ENCODE peak calls at places on chromosomes 1 and 21, in five cellular contexts. S, G, M, H and V are unnamed samples.

GRCh38 chr1:29624747-29625420 is 388.6 kb downstream of the PTPRU start:
- DNase-seq in S (no peak), G (no peak), M (no peak), H (no peak), V (no peak)

GRCh38 chr1:209590405-209590804 is 6.9 kb downstream of the CAMK1G start:
- DNase-seq in M (no peak), G (no peak), S (peak; percentile 46), H (no peak), V (peak; percentile 77)

GRCh38 chr1:116230712-116231111 is 119.5 kb downstream of the MAB21L3 start:
- DNase-seq in G (no peak), H (no peak), S (no peak), M (no peak), V (no peak)

GRCh38 chr1:150621497-150622113 is 7.8 kb downstream of the ENSA start:
- DNase-seq in G (peak; percentile 55), S (peak; percentile 84), H (peak; percentile 63), M (peak; percentile 69), V (peak; percentile 70)

GRCh38 chr1:230073371-230074035 is 6.5 kb downstream of the GALNT2 start:
- DNase-seq in M (no peak), H (no peak), G (no peak), S (peak; percentile 67), V (peak; percentile 29)

GRCh38 chr1:236090741-236091147 is 25.9 kb upstream of the NID1 start:
- DNase-seq in M (no peak), S (peak; percentile 63), G (no peak), H (no peak), V (no peak)

GRCh38 chr1:186806477-186806876 is 22.3 kb upstream of the PLA2G4A start:
- DNase-seq in H (no peak), M (peak; percentile 61), S (peak; percentile 22), G (no peak), V (peak; percentile 65)

GRCh38 chr1:85611856-85612255 is 31.3 kb downstream of the CCN1 start:
- DNase-seq in M (no peak), S (peak; percentile 99), H (no peak), G (no peak), V (no peak)

GRCh38 chr1:84851839-84852238 is 41.2 kb downstream of the LPAR3 start:
- DNase-seq in M (no peak), S (peak; percentile 88), H (no peak), G (no peak), V (no peak)

GRCh38 chr1:4830756-4831155 is 176.3 kb downstream of the AJAP1 start:
- DNase-seq in G (no peak), S (no peak), H (no peak), M (no peak), V (no peak)

GRCh38 chr1:54125671-54126070 is 27.1 kb downstream of the CDCP2 start:
- DNase-seq in S (peak; percentile 17), M (no peak), H (peak; percentile 47), G (no peak), V (peak; percentile 79)

GRCh38 chr21:29205009-29205408 is 74.6 kb downstream of the MAP3K7CL start:
- DNase-seq in H (no peak), M (no peak), G (no peak), S (no peak), V (no peak)

GRCh38 chr1:6086762-6087401 is 41.2 kb downstream of the KCNAB2 start:
- DNase-seq in M (no peak), S (no peak), H (no peak), G (no peak), V (no peak)
- H3K27ac ChIP-seq in M (no peak overlapping the region), S (no peak overlapping the region), H (no peak overlapping the region), G (no peak overlapping the region), V (no peak overlapping the region)

DNA sequence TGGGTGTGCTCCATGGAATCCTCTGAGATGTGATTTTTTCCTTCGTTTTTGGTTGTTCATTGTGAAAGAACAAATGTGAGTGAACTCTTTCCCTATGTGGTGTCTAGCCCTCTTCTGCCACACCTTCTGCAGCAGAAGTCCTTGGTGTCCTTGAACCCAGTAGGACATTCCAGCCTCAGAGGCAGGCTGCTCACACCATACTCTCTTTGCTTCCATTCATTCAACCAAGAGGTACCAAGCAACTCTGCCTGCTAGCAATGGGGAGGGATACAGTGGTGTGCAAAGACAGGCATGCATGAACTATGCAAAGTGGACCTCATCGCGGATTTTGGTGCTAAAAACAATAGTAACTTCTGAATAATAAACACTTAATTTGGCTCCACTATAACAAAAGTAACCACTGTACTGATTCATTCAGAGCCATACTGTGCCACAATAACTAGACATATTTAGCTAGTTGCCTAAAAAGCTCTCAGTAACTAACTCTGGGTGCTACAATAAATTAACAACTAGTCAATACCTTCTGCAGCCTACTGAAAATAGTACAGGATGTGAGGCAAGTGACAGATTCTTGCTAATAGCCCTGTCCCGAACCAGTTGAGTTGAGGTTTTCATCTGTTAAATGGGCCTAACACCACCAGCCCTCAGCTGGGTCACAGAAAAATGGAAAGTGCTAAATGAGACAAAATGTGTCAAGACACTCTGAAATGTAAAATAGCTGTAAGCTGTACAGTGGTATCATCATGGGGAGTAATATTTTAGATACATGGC is 155.4 kb downstream of the SLC45A1 start:
- DNase-seq in M (no peak), H (no peak), S (no peak), G (no peak), V (no peak)
- H3K9ac ChIP-seq in M (no peak overlapping the region), H (no peak overlapping the region), S (no peak overlapping the region), G (no peak overlapping the region), V (no peak overlapping the region)

DNA sequence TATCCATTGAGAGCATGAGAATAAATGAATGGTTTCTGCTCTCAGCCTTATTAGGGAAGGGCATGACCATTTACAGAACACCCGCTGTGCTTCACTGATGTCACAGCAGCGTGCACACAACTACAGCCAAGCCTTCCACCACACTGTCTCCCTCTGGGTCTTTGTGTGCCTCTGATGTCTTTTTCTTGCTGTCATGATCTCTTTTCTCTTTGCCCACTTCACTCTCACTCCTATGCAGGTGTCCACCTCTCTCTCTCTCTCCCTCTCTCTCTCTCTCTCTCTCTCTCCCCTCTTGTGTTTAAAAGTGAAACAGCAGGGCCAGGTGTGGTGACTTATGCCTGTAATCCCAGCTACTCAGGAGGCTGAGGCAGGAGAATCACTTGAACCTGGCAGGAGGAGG is 232.5 kb upstream of the JUN start:
- DNase-seq in M (peak; percentile 78), H (no peak), S (no peak), G (no peak), V (no peak)
- TF ChIP-seq CTCF in M (peak; percentile 45), H (no peak), S (no peak), G (no peak), V (peak; percentile 40)

DNA sequence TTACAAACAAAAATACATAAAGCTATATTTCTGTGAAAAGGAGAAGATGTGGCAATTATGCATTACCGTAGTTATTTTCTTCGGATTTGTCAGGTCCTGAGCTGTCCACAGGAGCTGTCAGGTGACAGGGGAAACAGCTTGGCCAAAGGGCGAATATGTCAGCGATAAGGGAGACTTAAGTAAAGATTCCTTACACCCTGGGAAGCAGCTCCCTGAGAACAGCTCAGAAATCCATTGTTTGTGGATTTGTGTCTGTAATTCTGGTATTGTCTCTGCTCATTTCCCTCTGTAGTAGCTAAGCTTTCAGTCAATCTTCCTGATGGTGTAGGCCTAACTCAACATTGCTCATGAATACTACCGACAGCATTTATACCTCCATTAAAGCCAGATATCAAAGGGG is 7.1 kb upstream of the CD34 start:
- DNase-seq in S (no peak), H (no peak), G (no peak), M (no peak), V (peak; percentile 58)
- H3K27ac ChIP-seq in S (no peak overlapping the region), H (no peak overlapping the region), G (no peak overlapping the region), M (no peak overlapping the region), V (peak overlapping the region; percentile 45)

GRCh38 chr1:46444466-46444865 is 45.2 kb upstream of the DMBX1 start:
- DNase-seq in M (no peak), H (no peak), G (no peak), S (no peak), V (no peak)

GRCh38 chr1:46446646-46447498 is 42.8 kb upstream of the DMBX1 start:
- DNase-seq in S (peak; percentile 65), G (peak; percentile 73), M (peak; percentile 64), H (peak; percentile 88), V (peak; percentile 99)

GRCh38 chr1:46440478-46440877 is 46.4 kb downstream of the FAAH start:
- DNase-seq in G (no peak), M (no peak), H (no peak), S (no peak), V (no peak)

GRCh38 chr1:46445773-46446256 is 43.8 kb upstream of the DMBX1 start:
- DNase-seq in S (no peak), M (no peak), H (no peak), G (no peak), V (no peak)

GRCh38 chr1:46442317-46443161 is 47.1 kb upstream of the DMBX1 start:
- DNase-seq in S (peak; percentile 72), G (peak; percentile 65), M (peak; percentile 83), H (peak; percentile 89), V (peak; percentile 99)
- H3K9ac ChIP-seq in S (no peak overlapping the region), G (peak overlapping the region; percentile 37), M (peak overlapping the region; percentile 21), H (peak overlapping the region; percentile 52), V (no peak overlapping the region)

DNA sequence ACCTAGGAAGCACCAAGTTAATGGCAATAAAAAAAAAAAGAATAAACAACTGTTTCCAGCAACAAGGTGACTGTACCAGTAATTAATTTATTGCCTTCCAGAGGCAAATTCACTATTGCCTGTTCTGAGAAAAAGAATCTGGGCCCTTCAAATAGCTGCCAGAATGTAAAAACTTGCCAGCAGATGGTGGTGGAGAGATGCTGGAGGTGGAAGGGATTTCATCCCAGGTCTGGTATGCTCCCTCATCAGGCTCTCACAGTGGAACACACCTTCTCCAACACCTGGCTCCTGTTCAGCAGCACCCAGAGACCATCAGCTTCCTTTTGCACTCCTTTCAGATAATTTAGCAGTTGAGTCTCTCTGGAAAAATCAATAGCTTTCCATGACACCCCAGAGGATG is 792.9 kb upstream of the ADAMTS5 start:
- DNase-seq in G (no peak), S (no peak), M (no peak), H (no peak), V (no peak)
- TF ChIP-seq CTCF in G (no peak), S (no peak), M (no peak), H (no peak), V (no peak)

GRCh38 chr21:24450119-24450518 is 1157.2 kb downstream of the MRPL39 start:
- DNase-seq in G (no peak), H (no peak), M (peak; percentile 80), S (no peak), V (no peak)
- H3K27ac ChIP-seq in G (no peak overlapping the region), H (no peak overlapping the region), M (peak overlapping the region; percentile 53), S (no peak overlapping the region), V (no peak overlapping the region)